ENCODE peak calls at places on chromosomes 13 and 19, in five cellular contexts. V is A673, C is sigmoid colon, O is fibroblast of lung, J is thoracic aorta. G is an unnamed sample.

GRCh38 chr13:43356566-43356965 is 333.2 kb downstream of the DNAJC15 start:
- DNase-seq in V (no peak), C (no peak), O (no peak), J (no peak), G (no peak)

GRCh38 chr19:11421607-11422098 is 2.5 kb upstream of the RGL3 start:
- DNase-seq in V (no peak), C (no peak), O (no peak), J (no peak), G (peak; percentile 69)

GRCh38 chr19:10751109-10751972 is 33.5 kb downstream of the DNM2 start:
- DNase-seq in V (no peak), C (no peak), O (no peak), J (no peak), G (no peak)

GRCh38 chr13:77896536-77896935 is 22.1 kb downstream of the EDNRB start:
- DNase-seq in V (peak; percentile 51), C (peak; percentile 63), O (peak; percentile 8), J (no peak), G (no peak)

GRCh38 chr13:100984349-100984748 is 309.8 kb upstream of the TMTC4 start:
- DNase-seq in V (no peak), C (no peak), O (no peak), J (no peak), G (no peak)

GRCh38 chr19:355134-355533 is 10.5 kb upstream of the MIER2 start:
- DNase-seq in V (peak; percentile 43), C (no peak), O (no peak), J (no peak), G (no peak)

GRCh38 chr19:17772172-17772571 is 20.9 kb downstream of the FCHO1 start:
- DNase-seq in V (peak; percentile 55), C (no peak), O (peak; percentile 27), J (no peak), G (no peak)

GRCh38 chr13:109874444-109874920 is 88.1 kb upstream of the IRS2 start:
- DNase-seq in V (no peak), C (no peak), O (no peak), J (no peak), G (no peak)

GRCh38 chr13:73090116-73090811 is 31.5 kb downstream of the KLF5 start:
- DNase-seq in V (peak; percentile 72), C (no peak), O (peak; percentile 95), J (no peak), G (peak; percentile 80)

GRCh38 chr19:47447470-47448359 is 24.0 kb downstream of the SLC8A2 start:
- DNase-seq in V (peak; percentile 79), C (no peak), O (peak; percentile 15), J (no peak), G (peak; percentile 71)

GRCh38 chr13:108595416-108596257 is 33.8 kb upstream of the MYO16 start:
- DNase-seq in V (no peak), C (no peak), O (peak; percentile 14), J (no peak), G (no peak)

GRCh38 chr13:108597943-108598342 is 31.5 kb upstream of the MYO16 start:
- DNase-seq in V (no peak), C (no peak), O (peak; percentile 7), J (no peak), G (no peak)

DNA sequence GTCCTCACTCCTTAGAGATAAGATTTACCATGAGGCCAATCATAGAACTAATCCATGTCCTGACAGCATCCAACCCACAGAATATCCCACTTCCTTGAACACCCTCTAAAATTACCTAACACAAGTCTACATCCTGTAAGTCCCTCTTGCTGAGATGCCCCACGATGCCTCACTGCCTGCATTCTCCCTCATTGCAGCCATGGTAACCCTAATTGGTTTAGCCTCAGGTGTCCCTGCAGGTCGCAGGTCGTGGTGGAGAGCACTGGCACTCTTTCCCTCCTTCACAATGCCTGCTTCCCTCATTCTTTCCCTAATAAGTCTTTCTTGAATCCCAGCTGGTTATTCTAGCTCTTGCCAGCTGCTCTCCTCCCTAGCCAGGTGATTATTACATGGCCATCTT is 35.3 kb upstream of the MYO16 start:
- DNase-seq in V (no peak), C (no peak), O (no peak), J (no peak), G (no peak)
- H3K4me1 ChIP-seq in V (no peaks in the 10 kb centered on the region), C (peaks cover 4% of the 10 kb centered on the region), O (no peaks in the 10 kb centered on the region), J (no peaks in the 10 kb centered on the region), G (no peaks in the 10 kb centered on the region)

GRCh38 chr13:40330950-40331349 is 335.5 kb downstream of the FOXO1 start:
- DNase-seq in V (no peak), C (no peak), O (no peak), J (no peak), G (no peak)

GRCh38 chr13:40328091-40328490 is 338.4 kb downstream of the FOXO1 start:
- DNase-seq in V (no peak), C (no peak), O (no peak), J (no peak), G (no peak)

GRCh38 chr13:40331802-40332201 is 334.6 kb downstream of the FOXO1 start:
- DNase-seq in V (no peak), C (no peak), O (no peak), J (no peak), G (no peak)

GRCh38 chr13:40333238-40333637 is 333.2 kb downstream of the FOXO1 start:
- DNase-seq in V (no peak), C (no peak), O (peak; percentile 14), J (no peak), G (no peak)

GRCh38 chr13:40329682-40330485 is 336.6 kb downstream of the FOXO1 start:
- DNase-seq in V (no peak), C (no peak), O (peak; percentile 62), J (no peak), G (no peak)
- H3K27ac ChIP-seq in V (no peak overlapping the region), C (no peak overlapping the region), O (no peak overlapping the region), J (no peak overlapping the region), G (no peak overlapping the region)

GRCh38 chr19:5624154-5624663 is 1.3 kb downstream of the SAFB start:
- DNase-seq in V (peak; percentile 44), C (peak; percentile 80), O (peak; percentile 43), J (no peak), G (peak; percentile 60)

GRCh38 chr19:5622465-5623396 is at the start of the genes SAFB and SAFB2:
- DNase-seq in V (peak; percentile 100), C (peak; percentile 100), O (peak; percentile 99), J (peak; percentile 96), G (peak; percentile 100)

GRCh38 chr19:5621945-5622464 is 571 bp downstream of the SAFB2 start:
- DNase-seq in V (no peak), C (peak; percentile 70), O (no peak), J (no peak), G (peak; percentile 38)

GRCh38 chr19:5624741-5625140 is 1.9 kb downstream of the SAFB start:
- DNase-seq in V (no peak), C (no peak), O (no peak), J (no peak), G (peak; percentile 17)

DNA sequence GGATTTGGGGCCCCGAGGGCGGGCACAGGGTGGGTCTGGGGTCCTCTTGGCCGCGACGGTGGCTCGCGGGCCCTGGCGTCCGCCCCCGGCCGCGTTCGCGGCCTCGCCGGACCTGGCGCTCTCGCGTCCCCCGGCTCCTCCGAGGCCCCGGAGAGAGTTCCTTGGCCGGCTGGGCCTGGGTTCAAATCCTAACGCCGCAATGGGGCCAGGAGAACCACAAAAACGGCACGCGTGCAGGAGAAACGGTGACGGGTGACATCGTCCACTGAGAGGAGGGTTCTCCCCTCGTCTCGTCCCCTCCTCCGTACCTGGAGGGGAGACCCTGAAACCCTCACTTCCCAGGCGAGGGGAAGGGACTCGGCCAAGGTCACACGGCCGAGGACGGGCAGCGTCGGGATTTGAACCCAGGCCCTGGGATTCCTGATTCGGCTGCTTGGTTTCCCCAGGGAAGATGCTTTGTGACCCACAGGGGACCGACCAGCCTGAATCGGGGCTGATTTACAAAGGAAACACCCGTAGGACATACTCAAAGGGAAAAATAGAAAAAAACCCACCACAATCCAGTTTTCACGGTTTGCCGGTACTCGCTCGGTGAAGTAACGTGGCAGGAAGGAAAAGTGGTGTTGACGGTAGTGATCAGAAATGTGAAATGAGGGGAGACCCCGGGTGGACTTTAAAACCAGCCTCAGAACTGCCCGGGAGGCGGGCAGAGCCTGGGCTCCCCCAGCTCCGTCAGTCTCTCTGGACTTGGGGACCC is 692 bp downstream of the SAFB start:
- DNase-seq in V (peak; percentile 22), C (no peak), O (no peak), J (no peak), G (peak; percentile 17)
- H3K4me1 ChIP-seq in V (peaks cover 36% of the 10 kb centered on the region), C (peaks cover 76% of the 10 kb centered on the region), O (peaks cover 14% of the 10 kb centered on the region), J (peaks cover 51% of the 10 kb centered on the region), G (peaks cover 15% of the 10 kb centered on the region)

DNA sequence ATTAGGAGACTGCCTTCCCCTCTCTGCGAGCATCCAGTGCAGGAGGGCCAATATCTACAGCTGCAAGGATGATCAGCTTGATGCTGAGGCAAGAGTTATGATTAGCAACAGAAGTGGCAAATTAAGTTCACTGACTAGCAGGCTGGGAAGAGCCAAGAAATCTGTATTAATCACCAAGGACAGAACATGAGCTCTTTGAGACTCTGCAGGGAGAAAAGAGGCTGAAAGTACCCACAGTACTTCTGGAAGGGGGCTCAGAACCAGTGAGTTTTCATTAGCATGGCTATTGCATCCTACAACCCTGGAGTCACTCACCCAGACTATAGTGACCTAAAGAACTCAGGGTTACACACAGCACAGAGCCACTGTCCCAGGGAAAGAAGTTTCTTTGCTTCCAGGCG is 25.9 kb upstream of the MEDAG start:
- DNase-seq in V (no peak), C (no peak), O (peak; percentile 82), J (no peak), G (no peak)
- H3K27ac ChIP-seq in V (no peak overlapping the region), C (peak overlapping the region; percentile 37), O (peak overlapping the region; percentile 92), J (peak overlapping the region; percentile 95), G (peak overlapping the region; percentile 18)

DNA sequence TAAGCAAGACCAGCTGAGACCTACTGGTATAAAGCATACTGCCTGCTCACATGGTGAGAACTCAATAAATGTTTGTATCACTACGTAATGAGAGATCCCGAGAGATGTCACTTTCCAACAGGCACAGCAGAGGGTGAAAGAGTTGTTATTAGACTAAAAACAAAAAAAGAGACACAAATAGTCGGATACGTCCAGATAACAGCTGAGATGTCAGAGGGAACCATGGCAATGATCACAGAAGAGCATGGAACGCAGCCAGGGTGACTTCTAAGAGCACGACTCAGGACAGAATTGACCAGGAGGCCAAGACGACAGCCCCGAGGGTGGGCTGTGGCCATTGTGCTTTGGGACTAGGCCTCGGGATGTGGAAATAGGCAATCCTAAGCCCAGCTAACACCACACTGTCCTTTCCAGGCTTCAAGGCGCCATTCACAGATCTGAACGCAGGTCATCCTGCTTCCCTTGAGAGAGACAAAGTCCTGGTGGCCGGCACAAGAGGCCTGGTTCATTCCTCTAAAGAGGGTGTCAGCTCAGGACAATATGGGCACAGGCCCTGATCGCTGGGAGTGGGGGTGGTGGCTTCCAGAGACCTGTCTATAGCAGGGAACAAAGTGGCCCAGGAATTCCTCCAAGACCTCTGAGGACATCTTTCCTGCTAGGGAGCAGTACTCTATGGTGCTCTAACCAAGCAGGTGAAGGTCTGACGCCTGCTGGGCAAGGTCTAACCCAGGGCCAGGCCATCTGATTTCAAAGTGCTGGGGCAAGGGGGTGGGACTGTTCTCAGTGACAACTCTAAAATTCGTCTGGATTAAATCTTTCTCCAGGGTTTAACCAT is 3.2 kb downstream of the SH3GL1 start:
- DNase-seq in V (no peak), C (no peak), O (no peak), J (no peak), G (no peak)
- H3K4me1 ChIP-seq in V (peaks cover 14% of the 10 kb centered on the region), C (peaks cover 78% of the 10 kb centered on the region), O (peaks cover 15% of the 10 kb centered on the region), J (peaks cover 41% of the 10 kb centered on the region), G (peaks cover 37% of the 10 kb centered on the region)

DNA sequence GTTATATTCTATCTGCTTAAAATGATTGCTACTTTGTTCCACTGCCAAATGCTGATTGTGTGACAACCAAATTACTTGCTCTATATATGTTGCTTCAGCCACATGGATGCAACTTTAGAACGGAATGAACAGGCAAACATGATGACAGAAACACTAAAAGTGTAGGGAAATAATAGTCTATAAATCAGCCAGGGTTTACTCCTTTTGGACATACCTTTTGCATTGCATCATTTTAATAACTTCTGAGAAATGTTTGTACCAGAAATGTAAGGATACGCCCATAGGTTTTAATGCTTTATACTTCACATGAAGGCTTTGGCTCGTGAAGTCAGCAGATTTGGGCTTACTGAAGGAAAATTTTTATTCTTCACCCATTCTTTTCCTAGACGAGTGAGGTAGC is 141.0 kb downstream of the POSTN start:
- DNase-seq in V (no peak), C (no peak), O (no peak), J (no peak), G (no peak)
- H3K27ac ChIP-seq in V (no peak overlapping the region), C (no peak overlapping the region), O (no peak overlapping the region), J (no peak overlapping the region), G (no peak overlapping the region)